ENCODE peak calls at places on chromosomes 6 and 20, in four cellular contexts. One of them, this sample, is unnamed.

GRCh38 chr20:62703853-62704228 is 4.8 kb upstream of the NTSR1 start:
- DNase-seq in K562: no peak
- DNase-seq in H1: no peak
- DNase-seq in SK-N-SH: no peak
- DNase-seq in this sample: no peak

GRCh38 chr20:50593005-50593335 is 82.8 kb downstream of the PTPN1 start:
- DNase-seq in K562: no peak
- DNase-seq in H1: no peak
- DNase-seq in SK-N-SH: no peak
- DNase-seq in this sample: no peak

GRCh38 chr6:14129572-14129971 is 12.0 kb downstream of the CD83 start:
- DNase-seq in K562: peak
- DNase-seq in H1: no peak
- DNase-seq in SK-N-SH: peak
- DNase-seq in this sample: peak

GRCh38 chr6:41438746-41439145 is 103.3 kb downstream of the NCR2 start:
- DNase-seq in K562: no peak
- DNase-seq in H1: no peak
- DNase-seq in SK-N-SH: no peak
- DNase-seq in this sample: no peak

GRCh38 chr6:63527658-63528514 is 44.4 kb upstream of the LOC128125822 start:
- DNase-seq in K562: no peak
- DNase-seq in H1: no peak
- DNase-seq in SK-N-SH: no peak
- DNase-seq in this sample: no peak

GRCh38 chr6:12958052-12958706 is 241.6 kb downstream of the PHACTR1 start:
- DNase-seq in K562: no peak
- DNase-seq in H1: no peak
- DNase-seq in SK-N-SH: no peak
- DNase-seq in this sample: no peak

GRCh38 chr20:56683077-56683865 is 54.2 kb downstream of the TFAP2C start:
- DNase-seq in K562: no peak
- DNase-seq in H1: no peak
- DNase-seq in SK-N-SH: no peak
- DNase-seq in this sample: no peak

GRCh38 chr6:157143171-157143884 is 180.0 kb downstream of the TMEM242 start:
- DNase-seq in K562: no peak
- DNase-seq in H1: no peak
- DNase-seq in SK-N-SH: peak
- DNase-seq in this sample: no peak

GRCh38 chr6:26205625-26206574 is 118.7 kb downstream of the HFE start:
- DNase-seq in K562: peak
- DNase-seq in H1: no peak
- DNase-seq in SK-N-SH: peak
- DNase-seq in this sample: no peak
- TF ChIP-seq TEAD4 in K562: peak
- TF ChIP-seq TEAD4 in H1: no peak
- TF ChIP-seq TEAD4 in SK-N-SH: no peak
- TF ChIP-seq TEAD4 in this sample: no peak

DNA sequence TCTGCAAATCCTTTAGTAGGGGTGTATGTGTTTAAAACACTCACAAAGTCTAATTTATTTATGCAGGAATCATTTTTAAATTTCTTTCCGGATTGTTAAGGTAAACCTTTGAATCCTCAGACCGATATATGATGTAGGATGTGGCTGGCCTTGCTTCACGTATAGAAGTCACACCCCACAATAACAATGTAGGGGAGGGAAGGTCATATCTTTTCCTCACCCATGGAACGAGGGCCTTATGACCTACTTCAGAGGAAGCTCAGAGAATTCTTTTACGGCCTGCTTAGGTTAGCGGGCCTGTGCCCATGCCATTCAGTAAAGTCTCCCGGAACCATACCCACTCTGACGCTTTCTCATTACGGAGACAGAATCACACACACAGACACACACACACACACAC is 102.9 kb downstream of the MAP3K7 start:
- DNase-seq in K562: no peak
- DNase-seq in H1: no peak
- DNase-seq in SK-N-SH: no peak
- DNase-seq in this sample: no peak
- TF ChIP-seq TEAD4 in K562: no peak
- TF ChIP-seq TEAD4 in H1: no peak
- TF ChIP-seq TEAD4 in SK-N-SH: no peak
- TF ChIP-seq TEAD4 in this sample: no peak

GRCh38 chr20:47351643-47352331 is 4.7 kb downstream of the ZMYND8 start:
- DNase-seq in K562: no peak
- DNase-seq in H1: no peak
- DNase-seq in SK-N-SH: peak
- DNase-seq in this sample: no peak
- TF ChIP-seq TEAD4 in K562: peak
- TF ChIP-seq TEAD4 in H1: no peak
- TF ChIP-seq TEAD4 in SK-N-SH: peak
- TF ChIP-seq TEAD4 in this sample: no peak

DNA sequence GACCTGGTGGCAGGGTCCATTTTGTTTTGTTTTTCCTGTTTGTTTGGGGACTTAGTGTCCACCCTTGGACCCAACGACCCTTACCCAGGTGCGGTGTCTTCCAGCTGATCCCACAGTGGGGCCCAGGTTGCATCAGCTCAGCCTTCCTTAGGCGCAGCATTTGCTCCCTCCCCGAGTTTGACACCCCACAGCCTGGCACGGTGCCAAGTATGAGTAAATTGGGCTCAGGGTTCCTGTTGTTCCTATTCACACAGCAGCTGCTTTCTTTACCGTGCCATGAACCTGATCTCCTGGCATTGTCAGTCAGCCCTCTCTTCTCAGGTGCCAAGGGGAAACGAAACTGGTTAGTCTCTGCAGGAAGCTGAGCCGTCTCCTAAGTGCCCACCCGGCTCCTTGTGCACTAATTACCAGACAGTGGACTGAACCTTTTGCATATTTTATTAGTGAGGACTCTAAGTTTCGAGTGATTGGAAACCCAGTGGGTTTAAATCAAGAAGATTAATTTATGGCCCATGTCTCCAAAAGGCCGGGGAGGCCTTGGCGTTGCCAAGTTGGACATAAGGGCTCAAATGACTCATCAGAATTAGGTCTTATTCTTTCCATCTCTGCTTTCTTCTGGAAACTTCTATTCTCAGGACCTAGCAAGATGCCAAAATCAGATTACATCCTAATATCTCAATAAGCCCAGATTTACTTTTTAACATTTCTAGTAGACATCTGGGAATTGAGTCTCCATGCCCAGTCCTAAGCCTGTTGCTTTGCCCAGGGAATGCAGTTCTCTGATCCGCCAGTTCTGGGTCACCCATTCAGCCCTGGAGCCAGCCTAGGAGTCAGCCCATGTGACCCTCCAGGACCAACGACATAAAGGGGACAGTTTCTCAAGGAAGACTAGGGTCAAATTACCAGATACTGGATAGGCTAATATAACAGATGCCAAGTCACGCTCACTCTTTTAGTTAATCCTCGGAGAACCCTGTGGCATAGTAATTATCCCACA is 68.8 kb downstream of the TSHZ2 start:
- DNase-seq in K562: peak
- DNase-seq in H1: no peak
- DNase-seq in SK-N-SH: no peak
- DNase-seq in this sample: no peak
- TF ChIP-seq TEAD4 in K562: no peak
- TF ChIP-seq TEAD4 in H1: no peak
- TF ChIP-seq TEAD4 in SK-N-SH: no peak
- TF ChIP-seq TEAD4 in this sample: no peak

DNA sequence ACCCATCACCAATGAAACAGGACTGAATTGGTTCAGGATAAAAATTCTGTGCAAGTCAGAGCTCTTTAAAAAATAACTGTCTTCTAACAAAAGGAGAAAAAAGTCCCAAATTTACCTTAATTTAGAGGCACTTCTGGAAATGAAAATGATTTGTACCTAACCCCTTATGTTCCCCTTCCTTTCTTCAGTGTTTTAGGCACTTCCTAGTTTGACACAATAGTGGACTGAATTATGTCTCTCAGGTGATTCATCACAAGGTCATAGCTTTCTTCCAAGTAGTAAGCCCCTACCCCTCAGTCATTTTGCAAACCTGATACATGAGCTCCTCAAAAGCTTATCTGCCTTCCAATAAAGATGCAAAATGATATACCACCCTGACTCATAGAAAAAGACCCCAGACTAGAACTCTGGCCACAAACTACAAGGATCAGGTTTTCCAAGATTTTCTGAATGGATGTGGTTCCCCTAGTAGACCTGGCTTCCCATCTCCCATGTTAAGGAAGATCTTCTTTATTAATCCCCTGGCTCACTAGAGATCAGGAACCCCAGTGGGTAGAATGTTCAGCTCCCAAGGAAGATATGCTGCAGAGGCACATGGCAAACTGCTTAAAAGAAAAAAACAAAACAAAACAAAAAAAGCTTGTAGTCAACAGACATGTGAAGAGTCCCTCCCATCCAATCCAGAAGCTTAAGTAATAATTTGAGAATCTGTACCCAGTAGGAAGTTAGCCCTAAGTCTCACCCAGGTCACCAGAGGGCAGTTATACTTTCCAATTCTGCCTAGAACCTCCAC is 3.6 kb downstream of the PPP1R10 start:
- DNase-seq in K562: no peak
- DNase-seq in H1: no peak
- DNase-seq in SK-N-SH: no peak
- DNase-seq in this sample: no peak
- TF ChIP-seq TEAD4 in K562: no peak
- TF ChIP-seq TEAD4 in H1: no peak
- TF ChIP-seq TEAD4 in SK-N-SH: no peak
- TF ChIP-seq TEAD4 in this sample: no peak